ENCODE peak calls at places on chromosomes 13 and 19, in nine cellular contexts. S is T-cell; B is AG10803; H is NB4; T is transverse colon; W is activated CD4-positive, alpha-beta T cell treated with anti-CD3 and anti-CD28 coated beads for 1 hour; Z is amniotic epithelial cell; G is WTC11; R is RWPE1. J is an unnamed sample.
A peak's percentile ranks its signal among the peaks of the same experiment; 100 is the strongest.

GRCh38 chr13:88919970-88920628 is 1248.9 kb downstream of the SLITRK5 start:
- DNase-seq in R (no peak), G (no peak), B (no peak), H (peak; percentile 80), T (no peak), Z (no peak), W (no peak), S (no peak), J (peak; percentile 43)

GRCh38 chr19:12698138-12698537 is 1.7 kb upstream of the FBXW9 start:
- DNase-seq in T (no peak), Z (no peak), B (no peak), H (no peak), G (no peak), S (no peak), W (no peak), R (no peak), J (no peak)

GRCh38 chr19:18478545-18479311 is 40.8 kb upstream of the ISYNA1 start:
- DNase-seq in B (peak; percentile 95), G (no peak), W (no peak), S (peak; percentile 42), H (peak; percentile 98), T (peak; percentile 76), R (peak; percentile 91), Z (peak; percentile 91), J (peak; percentile 93)

GRCh38 chr19:6610934-6611370 is 20.0 kb upstream of the CD70 start:
- DNase-seq in Z (peak; percentile 20), G (no peak), S (no peak), T (no peak), H (no peak), B (peak; percentile 98), R (peak; percentile 72), W (no peak), J (no peak)

GRCh38 chr19:10431254-10431942 is 11.1 kb downstream of the PDE4A start:
- DNase-seq in S (peak; percentile 45), T (peak; percentile 61), Z (peak; percentile 29), H (peak; percentile 80), B (peak; percentile 40), W (no peak), R (no peak), G (peak; percentile 34), J (peak; percentile 88)

GRCh38 chr19:49515767-49516166 is 3.3 kb downstream of the FCGRT start:
- DNase-seq in B (no peak), H (peak; percentile 97), S (no peak), R (no peak), Z (peak; percentile 90), G (no peak), W (no peak), T (peak; percentile 46), J (peak; percentile 67)

GRCh38 chr13:34730966-34731365 is 211.1 kb upstream of the NBEA start:
- DNase-seq in B (no peak), T (no peak), W (no peak), Z (no peak), R (no peak), H (no peak), G (no peak), S (no peak), J (no peak)

GRCh38 chr19:1953441-1954094 is 12.6 kb downstream of the CSNK1G2 start:
- DNase-seq in R (no peak), W (no peak), T (no peak), B (no peak), S (no peak), H (no peak), G (no peak), Z (no peak), J (no peak)

GRCh38 chr19:46471778-46472543 is 598 bp upstream of the PNMA8A start:
- DNase-seq in G (no peak), T (no peak), W (no peak), H (no peak), R (no peak), B (no peak), Z (no peak), S (no peak), J (peak; percentile 11)

GRCh38 chr19:55679343-55680257 is 4.6 kb downstream of the EPN1 start:
- DNase-seq in S (no peak), H (no peak), T (no peak), Z (no peak), R (peak; percentile 58), B (no peak), G (no peak), W (no peak), J (no peak)

GRCh38 chr19:19463348-19464117 is 51.8 kb downstream of the TSSK6 start:
- DNase-seq in H (no peak), Z (peak; percentile 58), S (no peak), T (no peak), R (no peak), B (peak; percentile 80), W (no peak), G (no peak), J (no peak)

GRCh38 chr13:97855570-97855970 is 97.9 kb upstream of the IPO5 start:
- DNase-seq in Z (peak; percentile 75), R (peak; percentile 68), W (no peak), G (no peak), T (peak; percentile 10), H (peak; percentile 65), B (peak; percentile 91), S (no peak), J (peak; percentile 80)

GRCh38 chr19:50492303-50493052 is 15.8 kb upstream of the GARIN5A start:
- DNase-seq in S (no peak), G (no peak), B (no peak), H (peak; percentile 46), T (no peak), W (no peak), R (no peak), Z (no peak), J (no peak)

GRCh38 chr19:18428173-18428836 is 9.1 kb downstream of the SSBP4 start:
- DNase-seq in S (no peak), W (no peak), B (no peak), T (no peak), G (no peak), R (no peak), H (no peak), Z (no peak), J (no peak)

GRCh38 chr13:98468929-98469328 is 108.0 kb downstream of the STK24 start:
- DNase-seq in W (no peak), H (no peak), S (no peak), R (no peak), T (no peak), G (no peak), B (no peak), Z (no peak), J (no peak)

GRCh38 chr13:73657821-73658540 is 476.2 kb downstream of the KLF12 start:
- DNase-seq in B (peak; percentile 35), H (no peak), T (no peak), S (no peak), Z (peak; percentile 73), W (no peak), R (no peak), G (no peak), J (no peak)

GRCh38 chr13:112069063-112069726 is 2.2 kb downstream of the SOX1 start:
- DNase-seq in Z (no peak), G (no peak), W (no peak), R (no peak), S (no peak), H (no peak), B (no peak), T (no peak), J (no peak)

GRCh38 chr19:8446055-8446709 is 1.4 kb downstream of the HNRNPM start:
- DNase-seq in S (no peak), G (no peak), R (no peak), T (no peak), W (no peak), H (no peak), Z (no peak), B (no peak), J (peak; percentile 65)

GRCh38 chr19:19517235-19517619 is 1.2 kb downstream of the NDUFA13 start:
- DNase-seq in R (no peak), T (no peak), B (no peak), W (no peak), H (no peak), S (no peak), G (no peak), Z (no peak), J (no peak)